ENCODE peak calls at places on chromosomes 1 and 21, in seven cellular contexts. U is brain microvascular endothelial cell; J is IMR-90; X is H4; Q is effector CD4-positive, alpha-beta T cell; V is mesendoderm; H is left cardiac atrium. N is an unnamed sample.

GRCh38 chr1:8763888-8764287 is 53.6 kb downstream of the RERE start:
- DNase-seq in U (no peak), H (no peak), V (peak), Q (no peak), X (peak), J (peak), N (no peak)

GRCh38 chr1:171311771-171312558 is 2.0 kb upstream of the FMO4 start:
- DNase-seq in U (no peak), Q (no peak), J (no peak), X (no peak), H (no peak), V (no peak), N (no peak)

GRCh38 chr21:31566611-31567010 is 92.9 kb upstream of the SOD1 start:
- DNase-seq in U (no peak), J (no peak), V (peak), Q (no peak), X (no peak), H (no peak), N (no peak)

GRCh38 chr1:33745942-33746341 is 117.9 kb upstream of the HMGB4 start:
- DNase-seq in H (no peak), X (no peak), U (no peak), Q (no peak), V (no peak), J (no peak), N (no peak)

GRCh38 chr1:26188477-26188876 is 1.9 kb upstream of the CATSPER4 start:
- DNase-seq in U (no peak), V (no peak), X (no peak), J (no peak), H (no peak), Q (no peak), N (no peak)

GRCh38 chr1:182611787-182612186 is 7.6 kb upstream of the RGS16 start:
- DNase-seq in J (no peak), U (no peak), H (no peak), X (no peak), V (peak), Q (no peak), N (peak)

GRCh38 chr1:232776526-232776925 is 28.7 kb upstream of the MAP10 start:
- DNase-seq in Q (no peak), V (no peak), H (no peak), U (no peak), X (no peak), J (no peak), N (no peak)

GRCh38 chr1:31511848-31512615 is 64.3 kb upstream of the TINAGL1 start:
- DNase-seq in V (peak), X (no peak), J (no peak), U (no peak), Q (no peak), H (no peak), N (no peak)

GRCh38 chr1:201469645-201470074 is 672 bp upstream of the PHLDA3 start:
- DNase-seq in H (no peak), J (no peak), X (no peak), U (no peak), Q (no peak), V (peak), N (no peak)

GRCh38 chr1:231359113-231359512 is 21.0 kb downstream of the SPRTN start:
- DNase-seq in X (peak), J (peak), Q (no peak), V (no peak), U (peak), H (peak), N (no peak)

GRCh38 chr1:22260860-22261432 is 118.0 kb upstream of the WNT4 start:
- DNase-seq in J (no peak), U (no peak), V (no peak), H (no peak), Q (no peak), X (no peak), N (no peak)

GRCh38 chr1:36204347-36204909 is 19.8 kb upstream of the THRAP3 start:
- DNase-seq in U (no peak), H (peak), V (no peak), X (peak), J (no peak), Q (no peak), N (no peak)

GRCh38 chr1:33719771-33720670 is 143.9 kb upstream of the HMGB4 start:
- DNase-seq in X (no peak), V (no peak), U (no peak), Q (no peak), J (peak), H (no peak), N (no peak)

GRCh38 chr1:24915819-24916602 is 14.1 kb downstream of the RUNX3 start:
- DNase-seq in H (no peak), U (no peak), Q (no peak), J (no peak), X (no peak), V (no peak), N (no peak)

GRCh38 chr1:33792216-33792615 is 71.7 kb upstream of the HMGB4 start:
- DNase-seq in Q (no peak), J (no peak), X (no peak), V (no peak), U (no peak), H (no peak), N (no peak)

GRCh38 chr21:35561076-35561475 is 499.2 kb downstream of the SETD4 start:
- DNase-seq in Q (no peak), H (no peak), V (no peak), U (no peak), J (no peak), X (no peak), N (no peak)

GRCh38 chr1:227547604-227548397 is 15.6 kb upstream of the ZNF678 start:
- DNase-seq in H (no peak), X (no peak), U (no peak), J (no peak), V (no peak), Q (no peak), N (no peak)

GRCh38 chr1:184755226-184756065 is 788 bp upstream of the EDEM3 start:
- DNase-seq in U (peak), H (no peak), Q (peak), V (no peak), X (no peak), J (no peak), N (no peak)

GRCh38 chr1:154846921-154847442 is 23.1 kb downstream of the KCNN3 start:
- DNase-seq in U (no peak), H (no peak), X (no peak), Q (no peak), J (no peak), V (no peak), N (no peak)

GRCh38 chr1:78339490-78339889 is 151.3 kb upstream of the PTGFR start:
- DNase-seq in H (no peak), Q (no peak), X (no peak), V (no peak), J (peak), U (peak), N (no peak)

GRCh38 chr21:26800001-26800400 is 45.2 kb downstream of the ADAMTS1 start:
- DNase-seq in J (peak), X (no peak), Q (no peak), V (no peak), U (no peak), H (no peak), N (no peak)

GRCh38 chr1:26915204-26915842 is 1.5 kb upstream of the NR0B2 start:
- DNase-seq in X (no peak), U (no peak), Q (no peak), V (no peak), J (no peak), H (peak), N (no peak)

GRCh38 chr1:6179564-6180175 is 451 bp downstream of the CHD5 start:
- DNase-seq in H (no peak), U (no peak), Q (no peak), J (no peak), X (no peak), V (no peak), N (no peak)

GRCh38 chr1:162946701-162947100 is 85.7 kb upstream of the CCDC190 start:
- DNase-seq in J (no peak), X (no peak), H (no peak), Q (no peak), U (no peak), V (no peak), N (no peak)

GRCh38 chr1:67135354-67135753 is 584 bp upstream of the C1orf141 start:
- DNase-seq in H (no peak), U (peak), Q (no peak), J (peak), X (peak), V (no peak), N (no peak)

GRCh38 chr21:26788783-26789182 is 56.4 kb downstream of the ADAMTS1 start:
- DNase-seq in V (no peak), Q (no peak), X (no peak), H (peak), J (peak), U (no peak), N (no peak)

GRCh38 chr1:11647333-11647732 is 6.9 kb downstream of the FBXO2 start:
- DNase-seq in Q (no peak), H (no peak), X (no peak), J (no peak), U (no peak), V (no peak), N (no peak)

GRCh38 chr1:229196404-229197224 is 74.3 kb upstream of the RAB4A start:
- DNase-seq in U (no peak), X (no peak), Q (no peak), V (no peak), J (peak), H (no peak), N (no peak)

GRCh38 chr1:221874285-221875003 is 132.6 kb upstream of the DUSP10 start:
- DNase-seq in Q (no peak), U (no peak), J (peak), H (no peak), V (peak), X (no peak), N (no peak)

GRCh38 chr1:204863730-204864129 is 6.9 kb upstream of the NFASC start:
- DNase-seq in V (no peak), J (no peak), X (no peak), H (no peak), Q (no peak), U (no peak), N (no peak)

GRCh38 chr21:43306391-43306790 is 120.5 kb downstream of the SIK1 start:
- DNase-seq in U (no peak), H (no peak), V (no peak), J (no peak), Q (no peak), X (no peak), N (no peak)

GRCh38 chr1:116345830-116346229 is 27.2 kb upstream of the ATP1A1 start:
- DNase-seq in Q (peak), X (no peak), V (peak), H (no peak), J (no peak), U (no peak), N (peak)